ENCODE peak calls at places on chromosomes 4 and X, in nine cellular contexts. One of them, this sample, is unnamed.

GRCh38 chr4:162164881-162165528 is 1.2 kb upstream of the FSTL5 start:
- DNase-seq in activated CD4-positive, CD25-positive, alpha-beta regulatory T cell: no peak
- DNase-seq in AG04450: no peak
- DNase-seq in H54: no peak
- DNase-seq in HepG2: no peak
- DNase-seq in iris pigment epithelial cell: peak
- DNase-seq in activated T-helper 1 cell treated with Interleukin-2 at 50 U/mL for 16 hours: no peak
- DNase-seq in activated CD8-positive, alpha-beta T cell treated with anti-CD3 and anti-CD28 coated beads, Interleukin-2, amount 10 ng/mL, durations not matched to agents 7 days and 5 days: no peak
- DNase-seq in stimulated activated CD8-positive, alpha-beta memory T cell treated with anti-CD3 and anti-CD28 coated beads, Interleukin-15, amount 100 ng/mL, for 24 hours: no peak
- DNase-seq in this sample: no peak

GRCh38 chr4:90990298-90990697 is 863.1 kb downstream of the CCSER1 start:
- DNase-seq in stimulated activated CD8-positive, alpha-beta memory T cell treated with anti-CD3 and anti-CD28 coated beads, Interleukin-15, amount 100 ng/mL, for 24 hours: no peak
- DNase-seq in HepG2: no peak
- DNase-seq in AG04450: no peak
- DNase-seq in iris pigment epithelial cell: no peak
- DNase-seq in activated CD4-positive, CD25-positive, alpha-beta regulatory T cell: no peak
- DNase-seq in activated CD8-positive, alpha-beta T cell treated with anti-CD3 and anti-CD28 coated beads, Interleukin-2, amount 10 ng/mL, durations not matched to agents 7 days and 5 days: no peak
- DNase-seq in activated T-helper 1 cell treated with Interleukin-2 at 50 U/mL for 16 hours: no peak
- DNase-seq in H54: no peak
- DNase-seq in this sample: no peak

GRCh38 chr4:36281384-36282106 is at the start of gene DTHD1:
- DNase-seq in HepG2: no peak
- DNase-seq in activated CD4-positive, CD25-positive, alpha-beta regulatory T cell: no peak
- DNase-seq in stimulated activated CD8-positive, alpha-beta memory T cell treated with anti-CD3 and anti-CD28 coated beads, Interleukin-15, amount 100 ng/mL, for 24 hours: no peak
- DNase-seq in activated T-helper 1 cell treated with Interleukin-2 at 50 U/mL for 16 hours: no peak
- DNase-seq in AG04450: no peak
- DNase-seq in activated CD8-positive, alpha-beta T cell treated with anti-CD3 and anti-CD28 coated beads, Interleukin-2, amount 10 ng/mL, durations not matched to agents 7 days and 5 days: no peak
- DNase-seq in H54: no peak
- DNase-seq in iris pigment epithelial cell: no peak
- DNase-seq in this sample: no peak

GRCh38 chrX:136199365-136199764 is 51.8 kb downstream of the MAP7D3 start:
- DNase-seq in activated CD4-positive, CD25-positive, alpha-beta regulatory T cell: no peak
- DNase-seq in stimulated activated CD8-positive, alpha-beta memory T cell treated with anti-CD3 and anti-CD28 coated beads, Interleukin-15, amount 100 ng/mL, for 24 hours: no peak
- DNase-seq in AG04450: peak
- DNase-seq in H54: no peak
- DNase-seq in activated CD8-positive, alpha-beta T cell treated with anti-CD3 and anti-CD28 coated beads, Interleukin-2, amount 10 ng/mL, durations not matched to agents 7 days and 5 days: no peak
- DNase-seq in iris pigment epithelial cell: peak
- DNase-seq in activated T-helper 1 cell treated with Interleukin-2 at 50 U/mL for 16 hours: no peak
- DNase-seq in HepG2: no peak
- DNase-seq in this sample: no peak

GRCh38 chr4:6563935-6564645 is 10.9 kb upstream of the MAN2B2 start:
- DNase-seq in AG04450: no peak
- DNase-seq in activated CD4-positive, CD25-positive, alpha-beta regulatory T cell: no peak
- DNase-seq in HepG2: no peak
- DNase-seq in stimulated activated CD8-positive, alpha-beta memory T cell treated with anti-CD3 and anti-CD28 coated beads, Interleukin-15, amount 100 ng/mL, for 24 hours: no peak
- DNase-seq in activated CD8-positive, alpha-beta T cell treated with anti-CD3 and anti-CD28 coated beads, Interleukin-2, amount 10 ng/mL, durations not matched to agents 7 days and 5 days: no peak
- DNase-seq in iris pigment epithelial cell: no peak
- DNase-seq in H54: no peak
- DNase-seq in activated T-helper 1 cell treated with Interleukin-2 at 50 U/mL for 16 hours: no peak
- DNase-seq in this sample: no peak

GRCh38 chr4:169279111-169279510 is 8.4 kb upstream of the SH3RF1 start:
- DNase-seq in stimulated activated CD8-positive, alpha-beta memory T cell treated with anti-CD3 and anti-CD28 coated beads, Interleukin-15, amount 100 ng/mL, for 24 hours: no peak
- DNase-seq in iris pigment epithelial cell: no peak
- DNase-seq in activated T-helper 1 cell treated with Interleukin-2 at 50 U/mL for 16 hours: no peak
- DNase-seq in activated CD4-positive, CD25-positive, alpha-beta regulatory T cell: no peak
- DNase-seq in HepG2: no peak
- DNase-seq in AG04450: no peak
- DNase-seq in activated CD8-positive, alpha-beta T cell treated with anti-CD3 and anti-CD28 coated beads, Interleukin-2, amount 10 ng/mL, durations not matched to agents 7 days and 5 days: no peak
- DNase-seq in H54: no peak
- DNase-seq in this sample: no peak

GRCh38 chr4:75630932-75631320 is 598 bp upstream of the CDKL2 start:
- DNase-seq in H54: no peak
- DNase-seq in AG04450: no peak
- DNase-seq in HepG2: no peak
- DNase-seq in stimulated activated CD8-positive, alpha-beta memory T cell treated with anti-CD3 and anti-CD28 coated beads, Interleukin-15, amount 100 ng/mL, for 24 hours: no peak
- DNase-seq in activated T-helper 1 cell treated with Interleukin-2 at 50 U/mL for 16 hours: no peak
- DNase-seq in activated CD8-positive, alpha-beta T cell treated with anti-CD3 and anti-CD28 coated beads, Interleukin-2, amount 10 ng/mL, durations not matched to agents 7 days and 5 days: no peak
- DNase-seq in iris pigment epithelial cell: no peak
- DNase-seq in activated CD4-positive, CD25-positive, alpha-beta regulatory T cell: no peak
- DNase-seq in this sample: no peak

GRCh38 chr4:52997132-52997416 is 135.0 kb downstream of the RASL11B start:
- DNase-seq in iris pigment epithelial cell: no peak
- DNase-seq in H54: no peak
- DNase-seq in activated CD8-positive, alpha-beta T cell treated with anti-CD3 and anti-CD28 coated beads, Interleukin-2, amount 10 ng/mL, durations not matched to agents 7 days and 5 days: no peak
- DNase-seq in HepG2: no peak
- DNase-seq in activated CD4-positive, CD25-positive, alpha-beta regulatory T cell: no peak
- DNase-seq in AG04450: no peak
- DNase-seq in activated T-helper 1 cell treated with Interleukin-2 at 50 U/mL for 16 hours: no peak
- DNase-seq in stimulated activated CD8-positive, alpha-beta memory T cell treated with anti-CD3 and anti-CD28 coated beads, Interleukin-15, amount 100 ng/mL, for 24 hours: no peak
- DNase-seq in this sample: no peak

GRCh38 chr4:53015681-53016080 is 153.6 kb downstream of the RASL11B start:
- DNase-seq in H54: no peak
- DNase-seq in activated T-helper 1 cell treated with Interleukin-2 at 50 U/mL for 16 hours: no peak
- DNase-seq in HepG2: peak
- DNase-seq in AG04450: no peak
- DNase-seq in stimulated activated CD8-positive, alpha-beta memory T cell treated with anti-CD3 and anti-CD28 coated beads, Interleukin-15, amount 100 ng/mL, for 24 hours: no peak
- DNase-seq in activated CD8-positive, alpha-beta T cell treated with anti-CD3 and anti-CD28 coated beads, Interleukin-2, amount 10 ng/mL, durations not matched to agents 7 days and 5 days: no peak
- DNase-seq in iris pigment epithelial cell: peak
- DNase-seq in activated CD4-positive, CD25-positive, alpha-beta regulatory T cell: no peak
- DNase-seq in this sample: no peak

GRCh38 chr4:152118108-152118507 is 357.3 kb upstream of the GATB start:
- DNase-seq in H54: no peak
- DNase-seq in activated CD8-positive, alpha-beta T cell treated with anti-CD3 and anti-CD28 coated beads, Interleukin-2, amount 10 ng/mL, durations not matched to agents 7 days and 5 days: no peak
- DNase-seq in iris pigment epithelial cell: no peak
- DNase-seq in AG04450: no peak
- DNase-seq in stimulated activated CD8-positive, alpha-beta memory T cell treated with anti-CD3 and anti-CD28 coated beads, Interleukin-15, amount 100 ng/mL, for 24 hours: no peak
- DNase-seq in activated T-helper 1 cell treated with Interleukin-2 at 50 U/mL for 16 hours: no peak
- DNase-seq in activated CD4-positive, CD25-positive, alpha-beta regulatory T cell: no peak
- DNase-seq in HepG2: no peak
- DNase-seq in this sample: no peak

GRCh38 chr4:88865051-88865450 is 167.4 kb upstream of the NAP1L5 start:
- DNase-seq in AG04450: no peak
- DNase-seq in H54: no peak
- DNase-seq in activated T-helper 1 cell treated with Interleukin-2 at 50 U/mL for 16 hours: no peak
- DNase-seq in activated CD4-positive, CD25-positive, alpha-beta regulatory T cell: no peak
- DNase-seq in activated CD8-positive, alpha-beta T cell treated with anti-CD3 and anti-CD28 coated beads, Interleukin-2, amount 10 ng/mL, durations not matched to agents 7 days and 5 days: no peak
- DNase-seq in stimulated activated CD8-positive, alpha-beta memory T cell treated with anti-CD3 and anti-CD28 coated beads, Interleukin-15, amount 100 ng/mL, for 24 hours: no peak
- DNase-seq in HepG2: no peak
- DNase-seq in iris pigment epithelial cell: peak
- DNase-seq in this sample: no peak

GRCh38 chr4:111020961-111021360 is 398.1 kb upstream of the PITX2 start:
- DNase-seq in HepG2: no peak
- DNase-seq in stimulated activated CD8-positive, alpha-beta memory T cell treated with anti-CD3 and anti-CD28 coated beads, Interleukin-15, amount 100 ng/mL, for 24 hours: no peak
- DNase-seq in activated CD4-positive, CD25-positive, alpha-beta regulatory T cell: no peak
- DNase-seq in H54: no peak
- DNase-seq in activated CD8-positive, alpha-beta T cell treated with anti-CD3 and anti-CD28 coated beads, Interleukin-2, amount 10 ng/mL, durations not matched to agents 7 days and 5 days: no peak
- DNase-seq in AG04450: no peak
- DNase-seq in iris pigment epithelial cell: no peak
- DNase-seq in activated T-helper 1 cell treated with Interleukin-2 at 50 U/mL for 16 hours: no peak
- DNase-seq in this sample: no peak

GRCh38 chr4:5805270-5805669 is 87.6 kb downstream of the CRMP1 start:
- DNase-seq in activated CD8-positive, alpha-beta T cell treated with anti-CD3 and anti-CD28 coated beads, Interleukin-2, amount 10 ng/mL, durations not matched to agents 7 days and 5 days: no peak
- DNase-seq in H54: no peak
- DNase-seq in AG04450: no peak
- DNase-seq in activated CD4-positive, CD25-positive, alpha-beta regulatory T cell: no peak
- DNase-seq in stimulated activated CD8-positive, alpha-beta memory T cell treated with anti-CD3 and anti-CD28 coated beads, Interleukin-15, amount 100 ng/mL, for 24 hours: no peak
- DNase-seq in iris pigment epithelial cell: no peak
- DNase-seq in activated T-helper 1 cell treated with Interleukin-2 at 50 U/mL for 16 hours: no peak
- DNase-seq in HepG2: no peak
- DNase-seq in this sample: no peak